ENCODE peak calls at places on chromosome 6, in five cellular contexts. M is ovary, J is HepG2, I is A549, G is H1. Y is an unnamed sample.

GRCh38 chr6:31805939-31806469 is 762 bp downstream of the LSM2 start:
- DNase-seq in G (no peak), J (no peak), M (no peak), I (no peak), Y (no peak)

GRCh38 chr6:95802978-95803377 is 212.8 kb upstream of the FUT9 start:
- DNase-seq in G (peak), M (no peak), I (no peak), J (no peak), Y (no peak)

GRCh38 chr6:71181565-71181964 is 107.0 kb upstream of the OGFRL1 start:
- DNase-seq in J (peak), G (peak), I (peak), M (no peak), Y (no peak)

GRCh38 chr6:142235247-142235646 is 66.6 kb upstream of the ADGRG6 start:
- DNase-seq in G (no peak), M (no peak), I (no peak), J (peak), Y (no peak)

GRCh38 chr6:37501632-37502466 is 2.2 kb upstream of the CCDC167 start:
- DNase-seq in M (no peak), G (no peak), J (no peak), I (no peak), Y (no peak)

GRCh38 chr6:131966443-131966842 is 15.3 kb upstream of the CCN2 start:
- DNase-seq in M (no peak), I (no peak), J (no peak), G (no peak), Y (no peak)

GRCh38 chr6:159098636-159099106 is 53.9 kb upstream of the TAGAP start:
- DNase-seq in J (no peak), G (no peak), M (no peak), I (no peak), Y (no peak)

GRCh38 chr6:24988562-24988961 is 52.8 kb upstream of the RIPOR2 start:
- DNase-seq in M (no peak), G (no peak), I (no peak), J (no peak), Y (no peak)

GRCh38 chr6:18567380-18567779 is 180.2 kb downstream of the RNF144B start:
- DNase-seq in G (no peak), I (no peak), M (no peak), J (no peak), Y (no peak)

GRCh38 chr6:12729467-12729866 is 12.9 kb downstream of the PHACTR1 start:
- DNase-seq in G (no peak), M (no peak), I (no peak), J (no peak), Y (no peak)

GRCh38 chr6:18324708-18325047 is 60.3 kb upstream of the DEK start:
- DNase-seq in G (no peak), J (no peak), I (no peak), M (no peak), Y (no peak)

GRCh38 chr6:105263685-105264298 is 84.0 kb upstream of the POPDC3 start:
- DNase-seq in I (no peak), J (no peak), M (no peak), G (no peak), Y (no peak)

GRCh38 chr6:28207244-28208179 is 17.6 kb upstream of the ZSCAN9 start:
- DNase-seq in J (no peak), G (no peak), I (no peak), M (no peak), Y (no peak)

GRCh38 chr6:68655028-68655427 is 19.9 kb downstream of the ADGRB3 start:
- DNase-seq in M (no peak), G (no peak), I (no peak), J (no peak), Y (no peak)

GRCh38 chr6:107600111-107600510 is 110.2 kb downstream of the SOBP start:
- DNase-seq in M (no peak), I (no peak), J (no peak), G (no peak), Y (no peak)

GRCh38 chr6:37698264-37699137 is 818 bp upstream of the MDGA1 start:
- DNase-seq in G (no peak), J (no peak), M (peak), I (peak), Y (peak)

GRCh38 chr6:21109421-21110178 is 484.0 kb upstream of the SOX4 start:
- DNase-seq in I (peak), J (peak), G (no peak), M (no peak), Y (no peak)

GRCh38 chr6:49497308-49497707 is 2.4 kb upstream of the GLYATL3 start:
- DNase-seq in I (no peak), G (no peak), M (no peak), J (no peak), Y (no peak)

GRCh38 chr6:122947355-122947754 is 48.7 kb upstream of the CLVS2 start:
- DNase-seq in I (peak), J (no peak), M (no peak), G (no peak), Y (no peak)

GRCh38 chr6:33206864-33207568 is 1.3 kb upstream of the RING1 start:
- DNase-seq in M (no peak), G (no peak), I (no peak), J (no peak), Y (no peak)

GRCh38 chr6:136517002-136517401 is 33.2 kb downstream of the MAP7 start:
- DNase-seq in G (no peak), M (no peak), J (no peak), I (peak), Y (no peak)

GRCh38 chr6:35327349-35328027 is 14.9 kb upstream of the PPARD start:
- DNase-seq in G (no peak), I (peak), J (peak), M (peak), Y (peak)

GRCh38 chr6:152380993-152381898 is 255.9 kb downstream of the SYNE1 start:
- DNase-seq in J (peak), I (peak), M (peak), G (no peak), Y (peak)

GRCh38 chr6:37807656-37808055 is 11.9 kb upstream of the ZFAND3 start:
- DNase-seq in G (no peak), M (no peak), I (no peak), J (no peak), Y (no peak)

GRCh38 chr6:89997456-89998445 is 103.5 kb downstream of the GJA10 start:
- DNase-seq in J (no peak), G (no peak), I (no peak), M (no peak), Y (no peak)

GRCh38 chr6:45502446-45502845 is 124.7 kb upstream of the SUPT3H start:
- DNase-seq in J (no peak), I (no peak), M (no peak), G (no peak), Y (no peak)

GRCh38 chr6:38427492-38428210 is 212.1 kb downstream of the BTBD9 start:
- DNase-seq in J (no peak), G (no peak), M (no peak), I (no peak), Y (no peak)

GRCh38 chr6:33718713-33719112 is 7.2 kb upstream of the UQCC2 start:
- DNase-seq in G (no peak), J (no peak), I (no peak), M (no peak), Y (no peak)

GRCh38 chr6:35731736-35732532 is 4.9 kb upstream of the ARMC12 start:
- DNase-seq in M (peak), J (peak), G (no peak), I (peak), Y (peak)

GRCh38 chr6:14335071-14335470 is 217.5 kb downstream of the CD83 start:
- DNase-seq in I (no peak), M (no peak), J (no peak), G (no peak), Y (no peak)

GRCh38 chr6:47109281-47109680 is 67.1 kb upstream of the ADGRF1 start:
- DNase-seq in M (no peak), I (no peak), J (no peak), G (no peak), Y (no peak)

GRCh38 chr6:156425374-156425773 is 351.8 kb upstream of the ARID1B start:
- DNase-seq in M (no peak), G (no peak), I (no peak), J (no peak), Y (no peak)

GRCh38 chr6:49001856-49002255 is 461.2 kb downstream of the MMUT start:
- DNase-seq in M (no peak), J (no peak), G (no peak), I (no peak), Y (no peak)

GRCh38 chr6:169960891-169961611 is 209.6 kb downstream of the ERMARD start:
- DNase-seq in M (peak), G (no peak), I (no peak), J (no peak), Y (no peak)

GRCh38 chr6:125952764-125953501 is 3.6 kb upstream of the HINT3 start:
- DNase-seq in G (no peak), M (no peak), J (peak), I (no peak), Y (no peak)

GRCh38 chr6:41677430-41678045 is 39.3 kb downstream of the MDFI start:
- DNase-seq in I (no peak), M (no peak), G (no peak), J (no peak), Y (no peak)

GRCh38 chr6:41679696-41680095 is 41.4 kb downstream of the MDFI start:
- DNase-seq in M (no peak), G (no peak), I (no peak), J (no peak), Y (no peak)

GRCh38 chr6:41676406-41676805 is 38.1 kb downstream of the MDFI start:
- DNase-seq in I (no peak), J (no peak), G (no peak), M (no peak), Y (no peak)

GRCh38 chr6:41680182-41680965 is 42.1 kb downstream of the MDFI start:
- DNase-seq in I (no peak), M (no peak), J (no peak), G (no peak), Y (no peak)

DNA sequence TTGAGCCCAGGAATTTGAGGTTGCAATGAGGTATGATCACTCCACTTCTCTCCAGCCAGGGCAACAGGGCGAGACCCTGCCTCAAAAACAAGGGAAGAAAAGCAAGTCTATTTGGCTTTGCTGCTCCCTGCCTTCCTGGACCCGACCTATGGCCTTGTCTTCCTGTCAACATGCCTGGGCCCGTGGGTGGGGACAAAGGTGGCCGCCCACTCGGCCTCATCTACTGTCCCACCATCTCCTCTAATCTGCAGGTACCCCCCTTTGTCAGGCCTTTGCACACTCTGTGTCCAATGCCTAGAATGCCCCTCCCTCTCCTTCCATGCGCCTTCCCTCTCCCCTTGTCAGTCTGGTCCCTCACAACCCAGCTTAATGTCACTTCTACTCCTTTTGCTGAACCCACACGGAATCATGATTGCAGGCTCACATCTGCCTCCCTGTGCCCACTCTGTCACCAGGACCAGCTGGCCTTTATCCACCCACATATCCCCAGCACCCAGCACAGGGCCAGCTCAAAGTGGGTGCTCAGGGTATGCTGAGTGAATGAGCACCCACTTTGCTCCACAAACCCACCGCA is 40.3 kb downstream of the MDFI start:
- DNase-seq in I (no peak), M (no peak), G (no peak), J (no peak), Y (no peak)
- TF ChIP-seq EP300 in I (no peak), M (no peak), G (no peak), J (no peak), Y (no peak)

GRCh38 chr6:77015350-77015749 is 447.9 kb downstream of the HTR1B start:
- DNase-seq in G (no peak), J (no peak), I (no peak), M (no peak), Y (no peak)

GRCh38 chr6:77017537-77017936 is 445.8 kb downstream of the HTR1B start:
- DNase-seq in G (no peak), J (no peak), M (no peak), I (no peak), Y (no peak)

GRCh38 chr6:77010931-77011542 is 452.3 kb downstream of the HTR1B start:
- DNase-seq in I (no peak), J (no peak), M (no peak), G (no peak), Y (no peak)

GRCh38 chr6:77011929-77012545 is 451.3 kb downstream of the HTR1B start:
- DNase-seq in G (no peak), M (no peak), J (no peak), I (no peak), Y (no peak)
- TF ChIP-seq POLR2A in G (no peak), M (no peak), J (no peak), I (no peak), Y (no peak)

DNA sequence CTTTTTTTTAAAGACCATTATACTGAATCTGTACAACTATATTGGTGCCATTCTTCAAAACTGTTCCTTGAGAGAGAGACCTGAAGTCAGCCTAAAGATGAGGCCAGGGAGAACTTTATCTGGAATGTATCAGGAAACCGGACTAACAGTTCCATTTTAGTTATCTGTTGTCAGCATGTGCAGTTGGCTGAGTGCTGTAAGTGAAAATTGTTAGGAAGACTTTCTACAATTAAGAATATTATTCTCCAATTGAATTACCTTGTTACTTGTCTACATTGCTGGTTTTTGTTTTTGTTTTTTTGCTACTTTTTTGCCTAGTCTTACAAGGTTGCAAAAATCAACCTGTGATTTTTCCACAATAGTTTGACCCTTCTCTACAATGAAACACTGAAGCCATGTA is 7.5 kb downstream of the CEP57L1 start:
- DNase-seq in M (no peak), G (no peak), J (no peak), I (no peak), Y (no peak)
- TF ChIP-seq EP300 in M (no peak), G (no peak), J (no peak), I (no peak), Y (no peak)

DNA sequence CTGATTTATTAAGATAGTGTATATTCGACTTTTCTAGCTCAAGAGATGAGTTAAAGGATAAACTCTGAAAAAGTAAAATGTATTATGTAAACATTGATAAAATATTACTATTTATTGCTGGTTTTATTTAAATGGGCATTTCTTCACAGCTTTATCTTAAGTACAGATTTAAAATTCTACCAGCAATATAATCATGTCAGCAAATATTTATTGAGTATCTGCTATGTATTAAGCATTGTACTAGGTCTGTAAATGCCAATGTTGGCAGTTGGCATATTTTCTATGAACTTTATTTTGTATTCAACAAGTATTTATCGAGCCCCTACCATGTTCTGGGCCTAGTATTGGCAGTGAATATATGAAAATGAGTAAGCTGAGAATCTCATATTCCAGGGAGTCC is 231.0 kb downstream of the FARS2 start:
- DNase-seq in I (no peak), J (no peak), G (no peak), M (no peak), Y (no peak)
- TF ChIP-seq POLR2A in I (no peak), J (no peak), G (no peak), M (no peak), Y (no peak)

DNA sequence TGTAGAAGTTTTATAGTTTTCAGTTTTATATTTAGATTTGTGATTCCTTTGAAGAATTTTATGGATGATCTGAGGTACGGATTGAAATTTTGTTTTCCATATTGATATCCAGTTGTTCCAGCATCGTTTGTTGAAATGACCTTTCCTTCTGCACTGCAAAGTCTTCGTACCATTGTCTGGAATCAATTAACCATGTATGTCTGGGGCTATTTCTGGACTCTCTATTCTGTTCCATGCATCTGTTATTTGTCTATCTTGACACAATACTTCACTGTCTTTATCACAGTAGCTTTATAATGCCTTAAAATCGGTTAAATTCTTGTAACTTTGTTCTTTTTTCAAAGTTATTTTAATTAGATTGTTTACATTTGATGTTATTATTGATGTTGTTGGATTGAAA is 154.9 kb downstream of the FARS2 start:
- DNase-seq in G (no peak), J (no peak), M (no peak), I (no peak), Y (no peak)
- TF ChIP-seq EP300 in G (no peak), J (no peak), M (no peak), I (no peak), Y (no peak)

DNA sequence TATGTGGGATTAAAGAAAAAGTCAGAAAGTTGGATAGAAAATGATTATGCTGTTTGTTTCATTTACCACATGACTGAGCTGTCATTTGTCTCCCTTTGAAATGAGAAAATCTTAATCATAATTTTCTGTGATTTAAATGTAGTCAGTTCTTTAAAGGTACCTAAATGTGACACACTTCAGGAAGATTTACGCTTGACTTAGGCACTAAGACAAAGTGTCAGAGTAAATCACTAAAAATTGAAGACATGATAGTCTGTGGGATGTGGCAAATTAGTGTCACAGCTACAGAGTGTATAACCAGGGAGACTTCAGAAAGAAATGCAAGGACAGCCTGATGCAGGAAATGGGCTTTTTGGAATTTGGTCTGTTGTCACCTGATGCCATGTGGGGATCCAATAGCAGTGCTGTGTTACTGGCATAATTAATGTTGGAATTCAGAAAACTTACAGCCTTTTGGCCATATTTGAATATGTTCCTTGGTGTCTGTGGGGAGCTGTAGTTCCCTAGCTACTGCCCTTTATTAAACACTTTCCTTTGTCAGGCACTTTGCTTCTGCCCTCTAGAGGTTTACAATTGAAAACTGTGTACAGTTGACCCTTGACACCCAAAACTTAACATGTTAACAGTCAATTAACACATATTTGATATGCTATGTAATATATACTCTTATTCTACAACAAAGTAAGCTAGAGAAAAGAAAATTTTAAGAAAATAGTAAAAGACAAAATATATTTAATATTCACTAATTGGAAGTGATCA is 493.8 kb downstream of the UTRN start:
- DNase-seq in G (no peak), I (no peak), M (no peak), J (no peak), Y (no peak)
- TF ChIP-seq POLR2A in G (no peak), I (no peak), M (no peak), J (no peak), Y (no peak)

DNA sequence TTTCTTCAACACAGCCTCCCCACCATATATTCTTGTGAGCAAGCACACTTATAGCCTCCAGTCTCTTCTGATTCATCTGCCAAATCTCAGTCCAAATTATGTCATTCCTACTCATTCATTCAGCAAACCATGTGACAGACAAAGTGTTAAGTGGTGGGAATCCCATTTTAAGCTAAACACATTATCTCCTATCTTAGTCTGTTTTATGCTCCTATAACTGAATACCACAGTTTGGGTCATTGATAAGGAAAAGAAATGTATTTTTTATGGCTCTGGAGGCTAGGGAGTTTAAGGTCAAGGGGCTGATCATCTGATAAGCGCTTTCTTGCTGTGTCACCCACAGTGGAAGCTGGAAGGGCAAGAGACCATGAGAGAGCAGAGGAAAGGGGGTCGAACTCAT is 23.9 kb upstream of the SMIM13 start:
- DNase-seq in J (no peak), G (no peak), I (no peak), M (no peak), Y (no peak)
- TF ChIP-seq EP300 in J (no peak), G (no peak), I (no peak), M (no peak), Y (no peak)

GRCh38 chr6:158041788-158042187 is 60.1 kb downstream of the SYNJ2 start:
- DNase-seq in I (no peak), J (no peak), M (no peak), G (no peak), Y (no peak)
- TF ChIP-seq POLR2A in I (no peak), J (no peak), M (no peak), G (no peak), Y (no peak)